ENCODE peak calls at places on chromosomes 6 and 20, in ten cellular contexts. Z is T-helper 2 cell; D is cerebellar cortex; S is Daoy; L is CD8-positive, alpha-beta memory T cell; B is GOT3; O is left ventricle myocardium superior; P is DMS153; R is ELF-1; U is CD4-positive, alpha-beta T cell. H is an unnamed sample.

GRCh38 chr6:21227486-21227885 is 366.1 kb upstream of the SOX4 start:
- DNase-seq in Z (no peak), D (no peak), S (no peak), L (no peak), B (no peak), O (no peak), P (no peak), R (no peak), U (no peak), H (no peak)

GRCh38 chr20:23350855-23351838 is 556 bp downstream of the NXT1 start:
- DNase-seq in Z (peak; percentile 21), D (peak; percentile 49), S (peak; percentile 51), L (peak; percentile 66), B (peak; percentile 25), O (peak; percentile 59), P (no peak), R (peak; percentile 64), U (peak; percentile 50), H (peak; percentile 32)

GRCh38 chr6:166007349-166008263 is 160.0 kb downstream of the TBXT start:
- DNase-seq in Z (no peak), D (peak; percentile 61), S (no peak), L (no peak), B (no peak), O (peak; percentile 83), P (no peak), R (peak; percentile 23), U (no peak), H (peak; percentile 6)

GRCh38 chr20:23585808-23586734 is 17.8 kb upstream of the CST9L start:
- DNase-seq in Z (no peak), D (no peak), S (no peak), L (no peak), B (no peak), O (no peak), P (no peak), R (no peak), U (no peak), H (no peak)

GRCh38 chr6:17580518-17581048 is 19.5 kb upstream of the FAM8A1 start:
- DNase-seq in Z (no peak), D (peak; percentile 53), S (peak; percentile 51), L (peak; percentile 6), B (no peak), O (peak; percentile 71), P (no peak), R (peak; percentile 84), U (peak; percentile 19), H (no peak)

GRCh38 chr20:62727584-62728027 is 19.0 kb downstream of the NTSR1 start:
- DNase-seq in Z (no peak), D (no peak), S (no peak), L (no peak), B (no peak), O (peak; percentile 22), P (no peak), R (no peak), U (no peak), H (no peak)

GRCh38 chr20:21670126-21670525 is 35.3 kb upstream of the PAX1 start:
- DNase-seq in Z (no peak), D (no peak), S (peak; percentile 35), L (no peak), B (no peak), O (no peak), P (no peak), R (no peak), U (no peak), H (no peak)

GRCh38 chr6:40398810-40399477 is 188.2 kb downstream of the LRFN2 start:
- DNase-seq in Z (no peak), D (peak; percentile 25), S (no peak), L (no peak), B (no peak), O (no peak), P (no peak), R (peak; percentile 51), U (no peak), H (no peak)

GRCh38 chr20:48921883-48922867 is 664 bp downstream of the ARFGEF2 start:
- DNase-seq in Z (no peak), D (no peak), S (no peak), L (no peak), B (no peak), O (no peak), P (no peak), R (peak; percentile 64), U (no peak), H (no peak)

GRCh38 chr20:16167423-16167822 is 405.8 kb downstream of the KIF16B start:
- DNase-seq in Z (no peak), D (no peak), S (no peak), L (no peak), B (no peak), O (no peak), P (no peak), R (no peak), U (no peak), H (no peak)